ENCODE peak calls at places on chromosomes 2 and 18, in nine cellular contexts. S is neural crest cell; J is coronary artery; G is GM13976; C is AG10803; Y is NB4; Z is HFF-Myc; A is CD8-positive, alpha-beta T cell; D is kidney epithelial cell. F is an unnamed sample.

GRCh38 chr2:211455225-211455841 is 898.9 kb downstream of the CPS1 start:
- DNase-seq in S (peak), J (no peak), G (peak), C (peak), Y (peak), Z (peak), A (no peak), D (peak), F (no peak)

GRCh38 chr2:128425731-128426620 is 107.3 kb upstream of the HS6ST1 start:
- DNase-seq in S (no peak), J (peak), G (no peak), C (peak), Y (no peak), Z (no peak), A (no peak), D (no peak), F (no peak)

GRCh38 chr18:49691177-49691608 is 122.1 kb downstream of the ACAA2 start:
- DNase-seq in S (no peak), J (no peak), G (no peak), C (peak), Y (peak), Z (peak), A (no peak), D (peak), F (no peak)

GRCh38 chr18:6543330-6543908 is 128.7 kb upstream of the L3MBTL4 start:
- DNase-seq in S (no peak), J (no peak), G (peak), C (peak), Y (peak), Z (no peak), A (no peak), D (no peak), F (no peak)

GRCh38 chr2:115124817-115125216 is 682.4 kb downstream of the DPP10 start:
- DNase-seq in S (no peak), J (no peak), G (no peak), C (no peak), Y (no peak), Z (no peak), A (no peak), D (no peak), F (no peak)

GRCh38 chr2:85132834-85133637 is at the start of gene TCF7L1:
- DNase-seq in S (peak), J (peak), G (peak), C (peak), Y (peak), Z (peak), A (no peak), D (no peak), F (peak)

GRCh38 chr2:157572725-157573124 is 55.9 kb downstream of the ACVR1C start:
- DNase-seq in S (no peak), J (no peak), G (no peak), C (no peak), Y (peak), Z (no peak), A (no peak), D (no peak), F (no peak)

GRCh38 chr2:197174539-197175094 is 136.0 kb downstream of the ANKRD44 start:
- DNase-seq in S (no peak), J (no peak), G (no peak), C (no peak), Y (no peak), Z (no peak), A (no peak), D (peak), F (no peak)

GRCh38 chr2:218129756-218130155 is 3.9 kb downstream of the CXCR2 start:
- DNase-seq in S (no peak), J (no peak), G (no peak), C (no peak), Y (no peak), Z (no peak), A (no peak), D (no peak), F (no peak)

GRCh38 chr2:42810971-42811865 is 18.8 kb upstream of the HAAO start:
- DNase-seq in S (peak), J (peak), G (peak), C (peak), Y (peak), Z (no peak), A (no peak), D (no peak), F (peak)
- TF ChIP-seq CTCF in S (peak), J (no peak), G (no peak), C (no peak), Y (no peak), Z (no peak), A (no peak), D (no peak), F (no peak)

DNA sequence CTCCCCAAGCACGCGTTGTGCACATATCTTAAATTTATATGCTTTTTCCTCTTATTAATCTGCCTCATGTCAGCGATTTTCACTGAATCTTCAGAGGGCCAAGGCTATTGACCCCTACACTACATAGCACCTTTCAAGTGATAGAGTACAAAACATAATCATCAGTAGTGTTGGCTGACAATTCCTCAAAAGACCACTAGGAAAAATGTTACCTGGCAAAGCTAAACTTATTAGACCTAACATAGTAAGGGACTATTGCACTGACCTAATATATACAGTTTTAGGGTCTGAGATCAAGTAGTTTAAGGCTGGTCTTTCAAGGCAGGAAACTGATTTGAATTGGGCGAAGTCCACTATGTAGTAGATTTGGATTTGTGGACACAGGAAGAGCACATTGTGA is 244.2 kb upstream of the ZC3H15 start:
- DNase-seq in S (no peak), J (no peak), G (no peak), C (no peak), Y (no peak), Z (no peak), A (no peak), D (no peak), F (no peak)
- TF ChIP-seq CTCF in S (peak), J (no peak), G (no peak), C (no peak), Y (no peak), Z (no peak), A (no peak), D (no peak), F (no peak)

GRCh38 chr18:79639072-79639829 is 40.4 kb upstream of the CTDP1 start:
- DNase-seq in S (no peak), J (no peak), G (no peak), C (no peak), Y (peak), Z (no peak), A (no peak), D (no peak), F (no peak)
- TF ChIP-seq CTCF in S (no peak), J (no peak), G (no peak), C (peak), Y (no peak), Z (no peak), A (no peak), D (no peak), F (no peak)

DNA sequence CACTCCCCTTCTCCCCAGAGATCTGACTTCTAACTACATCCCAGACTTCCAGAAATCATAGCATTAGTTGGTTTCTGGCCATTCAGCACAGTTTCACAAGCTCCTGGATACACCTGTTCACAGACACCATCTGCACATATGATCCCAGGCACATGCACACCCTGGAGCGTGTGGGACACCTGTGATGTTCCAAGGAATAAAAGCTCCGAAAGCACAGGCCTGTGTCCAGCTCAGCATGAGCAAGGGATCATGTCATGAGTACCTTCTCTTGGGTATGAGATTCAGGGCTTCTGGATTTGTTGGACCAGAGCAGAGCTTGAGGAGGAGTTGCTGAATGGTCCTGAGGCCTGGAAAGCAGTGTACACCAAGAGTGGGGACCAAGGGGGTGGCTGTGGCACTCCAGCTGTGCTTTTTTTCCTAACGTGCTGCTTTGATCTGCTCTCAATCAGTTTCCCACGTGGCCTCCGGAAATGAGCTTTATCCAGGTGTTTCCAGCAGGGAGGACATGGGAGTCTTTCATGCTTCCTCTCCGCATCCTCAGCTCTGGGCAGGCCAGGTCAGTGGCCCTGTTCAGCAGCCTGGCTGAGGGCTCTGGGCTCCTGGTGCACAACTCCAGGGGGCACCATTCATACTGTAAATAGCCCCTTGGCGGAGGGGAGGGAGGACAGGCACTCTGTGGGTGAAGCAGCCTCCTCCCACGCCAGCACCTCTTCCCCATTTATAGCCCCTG is 1.8 kb downstream of the DYSF start:
- DNase-seq in S (no peak), J (no peak), G (no peak), C (no peak), Y (no peak), Z (no peak), A (no peak), D (no peak), F (no peak)
- TF ChIP-seq CTCF in S (no peak), J (no peak), G (no peak), C (no peak), Y (peak), Z (no peak), A (no peak), D (no peak), F (peak)

GRCh38 chr2:28155627-28156026 is 237.0 kb upstream of the FOSL2 start:
- DNase-seq in S (no peak), J (no peak), G (no peak), C (no peak), Y (peak), Z (no peak), A (no peak), D (no peak), F (no peak)
- TF ChIP-seq CTCF in S (peak), J (no peak), G (no peak), C (peak), Y (peak), Z (peak), A (peak), D (peak), F (peak)

GRCh38 chr2:20446280-20446916 is 476 bp upstream of the RHOB start:
- DNase-seq in S (no peak), J (peak), G (no peak), C (no peak), Y (no peak), Z (no peak), A (no peak), D (no peak), F (no peak)

GRCh38 chr2:20444993-20445910 is 1.6 kb upstream of the RHOB start:
- DNase-seq in S (no peak), J (peak), G (no peak), C (no peak), Y (no peak), Z (no peak), A (no peak), D (no peak), F (no peak)

GRCh38 chr2:20444113-20444992 is 2.5 kb upstream of the RHOB start:
- DNase-seq in S (no peak), J (peak), G (no peak), C (peak), Y (no peak), Z (no peak), A (no peak), D (no peak), F (no peak)

GRCh38 chr2:20440001-20440560 is 6.8 kb upstream of the RHOB start:
- DNase-seq in S (no peak), J (peak), G (no peak), C (no peak), Y (no peak), Z (no peak), A (no peak), D (no peak), F (no peak)

GRCh38 chr2:20443276-20443920 is 3.5 kb upstream of the RHOB start:
- DNase-seq in S (peak), J (peak), G (peak), C (peak), Y (peak), Z (no peak), A (no peak), D (peak), F (no peak)
- TF ChIP-seq CTCF in S (peak), J (peak), G (no peak), C (peak), Y (peak), Z (peak), A (peak), D (peak), F (peak)

DNA sequence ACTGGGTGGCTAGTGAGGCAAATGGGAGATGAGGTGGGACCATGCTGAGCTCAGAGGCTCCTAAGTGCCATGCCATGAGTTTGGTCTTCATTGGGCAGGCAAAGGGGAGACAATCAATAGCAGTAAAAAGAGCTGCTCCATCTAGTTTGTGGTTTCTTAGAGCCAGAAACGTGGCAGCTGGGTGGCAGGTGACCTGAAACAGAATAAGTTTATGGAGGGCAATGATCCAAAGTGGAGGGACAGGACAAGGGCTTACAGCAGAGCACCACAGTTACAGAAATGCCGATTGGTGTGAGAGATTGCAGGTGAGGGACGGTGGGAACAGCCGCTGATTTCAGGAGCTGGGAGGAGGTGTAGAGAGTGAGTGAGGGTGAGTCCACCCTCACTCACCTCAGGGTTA is 237.0 kb downstream of the LPIN1 start:
- DNase-seq in S (no peak), J (no peak), G (no peak), C (no peak), Y (no peak), Z (no peak), A (no peak), D (no peak), F (no peak)
- TF ChIP-seq CTCF in S (no peak), J (no peak), G (no peak), C (no peak), Y (no peak), Z (no peak), A (no peak), D (no peak), F (no peak)

F was measured in osteocyte.